ENCODE peak calls at places on chromosomes 6 and 20, in four cellular contexts. L, M, Q and H are unnamed samples.
A peak's percentile ranks its signal among the peaks of the same experiment; 100 is the strongest.

GRCh38 chr20:9514461-9515210 is at the start of gene LAMP5:
- DNase-seq in L (peak; percentile 47), M (no peak), Q (peak; percentile 62), H (no peak)

GRCh38 chr6:18254793-18255192 is 9.5 kb downstream of the DEK start:
- DNase-seq in L (no peak), M (no peak), Q (no peak), H (no peak)

GRCh38 chr6:169052462-169052861 is 201.2 kb downstream of the THBS2 start:
- DNase-seq in L (no peak), M (no peak), Q (no peak), H (no peak)

GRCh38 chr20:47038581-47039560 is 144.2 kb downstream of the EYA2 start:
- DNase-seq in L (no peak), M (no peak), Q (no peak), H (no peak)

GRCh38 chr6:66556936-66557335 is 849.9 kb upstream of the EYS start:
- DNase-seq in L (no peak), M (no peak), Q (no peak), H (no peak)

GRCh38 chr6:161393839-161394364 is 120.0 kb upstream of the AGPAT4 start:
- DNase-seq in L (peak; percentile 90), M (no peak), Q (peak; percentile 88), H (peak; percentile 93)

GRCh38 chr6:41344865-41345264 is 9.5 kb downstream of the NCR2 start:
- DNase-seq in L (no peak), M (no peak), Q (no peak), H (no peak)

GRCh38 chr6:7707787-7708186 is 18.1 kb upstream of the BMP6 start:
- DNase-seq in L (peak; percentile 53), M (no peak), Q (no peak), H (peak; percentile 33)

GRCh38 chr20:10955166-10955565 is 281.4 kb upstream of the JAG1 start:
- DNase-seq in L (peak; percentile 26), M (no peak), Q (no peak), H (no peak)

GRCh38 chr6:106046854-106047200 is 39.3 kb upstream of the PRDM1 start:
- DNase-seq in L (no peak), M (no peak), Q (no peak), H (no peak)

GRCh38 chr6:27816906-27817305 is 95.3 kb downstream of the OR2B2 start:
- DNase-seq in L (no peak), M (no peak), Q (no peak), H (no peak)

GRCh38 chr6:2940851-2941250 is 30.5 kb downstream of the SERPINB6 start:
- DNase-seq in L (no peak), M (no peak), Q (no peak), H (no peak)

GRCh38 chr6:158879180-158879579 is 60.0 kb upstream of the EZR start:
- DNase-seq in L (peak; percentile 92), M (no peak), Q (peak; percentile 40), H (no peak)

GRCh38 chr20:25346349-25346748 is 44.3 kb downstream of the ABHD12 start:
- DNase-seq in L (no peak), M (no peak), Q (no peak), H (no peak)

GRCh38 chr6:81786159-81786558 is 33.7 kb upstream of the TENT5A start:
- DNase-seq in L (peak; percentile 20), M (no peak), Q (no peak), H (no peak)

GRCh38 chr6:167113935-167114910 is 8.7 kb upstream of the CCR6 start:
- DNase-seq in L (no peak), M (no peak), Q (no peak), H (no peak)

GRCh38 chr6:3336066-3336786 is 77.5 kb downstream of the PSMG4 start:
- DNase-seq in L (no peak), M (no peak), Q (no peak), H (no peak)

GRCh38 chr6:126976263-126976797 is 142.1 kb upstream of the RSPO3 start:
- DNase-seq in L (no peak), M (no peak), Q (no peak), H (no peak)

GRCh38 chr6:2988426-2989331 is 11.0 kb upstream of the NQO2 start:
- DNase-seq in L (peak; percentile 96), M (peak; percentile 54), Q (peak; percentile 96), H (peak; percentile 84)

GRCh38 chr6:116267879-116268588 is 11.7 kb downstream of the TSPYL1 start:
- DNase-seq in L (peak; percentile 52), M (no peak), Q (no peak), H (no peak)

GRCh38 chr6:71473908-71474307 is 185.3 kb downstream of the OGFRL1 start:
- DNase-seq in L (peak; percentile 97), M (peak; percentile 68), Q (peak; percentile 13), H (peak; percentile 90)

GRCh38 chr20:61643631-61644386 is 391.7 kb downstream of the CDH4 start:
- DNase-seq in L (no peak), M (no peak), Q (no peak), H (peak; percentile 18)

GRCh38 chr20:41734506-41734945 is 116.3 kb upstream of the CHD6 start:
- DNase-seq in L (peak; percentile 10), M (no peak), Q (peak; percentile 69), H (peak; percentile 50)

GRCh38 chr20:57040924-57041323 is 225.5 kb downstream of the BMP7 start:
- DNase-seq in L (peak; percentile 19), M (no peak), Q (peak; percentile 62), H (no peak)

GRCh38 chr20:36861875-36862801 is 13.8 kb upstream of the TLDC2 start:
- DNase-seq in L (peak; percentile 79), M (no peak), Q (peak; percentile 77), H (peak; percentile 77)

GRCh38 chr20:2663887-2664719 is at the start of gene IDH3B:
- DNase-seq in L (peak; percentile 93), M (peak; percentile 84), Q (peak; percentile 95), H (peak; percentile 93)

GRCh38 chr6:22765015-22765414 is 195.6 kb downstream of the HDGFL1 start:
- DNase-seq in L (peak; percentile 76), M (no peak), Q (no peak), H (peak; percentile 40)

GRCh38 chr20:46438156-46438750 is 31.8 kb upstream of the ELMO2 start:
- DNase-seq in L (peak; percentile 21), M (no peak), Q (peak; percentile 19), H (peak; percentile 47)

GRCh38 chr6:29845405-29846006 is 17.9 kb downstream of the HLA-G start:
- DNase-seq in L (no peak), M (no peak), Q (peak; percentile 57), H (no peak)

GRCh38 chr6:70675822-70676221 is 8.1 kb downstream of the SMAP1 start:
- DNase-seq in L (no peak), M (no peak), Q (no peak), H (no peak)

GRCh38 chr6:126444874-126445273 is 105.0 kb downstream of the CENPW start:
- DNase-seq in L (peak; percentile 46), M (no peak), Q (no peak), H (peak; percentile 14)

GRCh38 chr6:30557683-30557981 is 537 bp downstream of the PRR3 start:
- DNase-seq in L (no peak), M (no peak), Q (no peak), H (no peak)

GRCh38 chr20:48613926-48614325 is 213.9 kb downstream of the PREX1 start:
- DNase-seq in L (no peak), M (no peak), Q (no peak), H (no peak)

DNA sequence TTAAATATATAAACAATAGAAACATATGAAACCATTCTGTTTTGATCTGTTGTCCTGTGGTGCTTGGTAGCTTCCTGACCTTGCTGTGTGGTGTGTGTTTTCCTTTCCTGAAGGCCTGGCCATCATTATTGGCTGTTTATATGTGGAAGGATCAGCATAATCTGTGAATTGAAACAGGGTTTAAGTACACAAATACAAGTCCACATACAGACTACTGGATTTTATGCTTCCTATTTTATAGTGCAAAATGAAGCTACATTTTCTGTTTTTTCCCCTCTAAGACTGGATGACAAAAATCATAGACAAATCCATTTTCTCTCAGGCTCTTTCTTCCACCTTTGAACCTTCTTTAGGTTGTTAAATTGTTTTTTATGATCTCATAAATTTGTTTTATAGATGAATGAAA is 2.5 kb downstream of the LIN28B start:
- DNase-seq in L (no peak), M (no peak), Q (no peak), H (no peak)
- H3K4me3 ChIP-seq in L (no peak overlapping the region), M (no peak overlapping the region), Q (no peak overlapping the region), H (no peak overlapping the region)

GRCh38 chr20:53413188-53413631 is 180.4 kb downstream of the ZNF217 start:
- DNase-seq in L (no peak), M (no peak), Q (peak; percentile 79), H (no peak)
- TF ChIP-seq CTCF in L (no peak), M (no peak), Q (peak; percentile 61), H (no peak)

GRCh38 chr6:33344771-33345697 is 27.5 kb upstream of the ZBTB22 start:
- DNase-seq in L (peak; percentile 93), M (peak; percentile 39), Q (peak; percentile 91), H (peak; percentile 86)
- H3K4me3 ChIP-seq in L (no peak overlapping the region), M (no peak overlapping the region), Q (no peak overlapping the region), H (no peak overlapping the region)

GRCh38 chr20:60206259-60206658 is 248.0 kb downstream of the CDH26 start:
- DNase-seq in L (peak; percentile 35), M (peak; percentile 8), Q (peak; percentile 60), H (peak; percentile 36)
- TF ChIP-seq CTCF in L (peak; percentile 42), M (peak; percentile 65), Q (peak; percentile 42), H (peak; percentile 43)

GRCh38 chr6:47310131-47310480 is 401 bp upstream of the TNFRSF21 start:
- DNase-seq in L (no peak), M (no peak), Q (no peak), H (no peak)
- H3K4me3 ChIP-seq in L (no peak overlapping the region), M (no peak overlapping the region), Q (no peak overlapping the region), H (peak overlapping the region; percentile 88)